ENCODE peak calls at places on chromosomes 7 and 10, in four cellular contexts. One of them, this sample, is unnamed.

GRCh38 chr7:16504019-16504418 is 22.6 kb upstream of the LRRC72 start:
- DNase-seq in GM23248: peak; percentile 4
- DNase-seq in SK-N-SH: no peak
- DNase-seq in IMR-90: peak; percentile 81
- DNase-seq in this sample: no peak

GRCh38 chr7:11615163-11615562 is 216.8 kb downstream of the THSD7A start:
- DNase-seq in SK-N-SH: no peak
- DNase-seq in IMR-90: no peak
- DNase-seq in GM23248: no peak
- DNase-seq in this sample: no peak

GRCh38 chr7:108972009-108972408 is 402.3 kb downstream of the DNAJB9 start:
- DNase-seq in GM23248: no peak
- DNase-seq in IMR-90: no peak
- DNase-seq in SK-N-SH: no peak
- DNase-seq in this sample: no peak

GRCh38 chr10:66836057-66836456 is 89.8 kb upstream of the LRRTM3 start:
- DNase-seq in SK-N-SH: no peak
- DNase-seq in GM23248: peak; percentile 23
- DNase-seq in IMR-90: peak; percentile 81
- DNase-seq in this sample: no peak

GRCh38 chr7:30572212-30572839 is 22.4 kb upstream of the GARS1 start:
- DNase-seq in GM23248: no peak
- DNase-seq in SK-N-SH: no peak
- DNase-seq in IMR-90: no peak
- DNase-seq in this sample: no peak

GRCh38 chr7:134695321-134695860 is 48.7 kb downstream of the BPGM start:
- DNase-seq in GM23248: peak; percentile 76
- DNase-seq in SK-N-SH: no peak
- DNase-seq in IMR-90: no peak
- DNase-seq in this sample: no peak

GRCh38 chr10:132303361-132304115 is 4.2 kb downstream of the STK32C start:
- DNase-seq in SK-N-SH: no peak
- DNase-seq in GM23248: no peak
- DNase-seq in IMR-90: no peak
- DNase-seq in this sample: peak; percentile 32

GRCh38 chr7:132402751-132403245 is 173.5 kb downstream of the PLXNA4 start:
- DNase-seq in SK-N-SH: no peak
- DNase-seq in IMR-90: no peak
- DNase-seq in GM23248: peak; percentile 69
- DNase-seq in this sample: no peak

GRCh38 chr7:33486626-33487025 is 357.3 kb downstream of the BBS9 start:
- DNase-seq in IMR-90: no peak
- DNase-seq in GM23248: no peak
- DNase-seq in SK-N-SH: no peak
- DNase-seq in this sample: no peak

GRCh38 chr10:114404171-114405010 is at the start of gene AFAP1L2:
- DNase-seq in SK-N-SH: peak; percentile 84
- DNase-seq in GM23248: peak; percentile 35
- DNase-seq in IMR-90: no peak
- DNase-seq in this sample: no peak

GRCh38 chr10:74932648-74933047 is 106.2 kb downstream of the KAT6B start:
- DNase-seq in IMR-90: no peak
- DNase-seq in SK-N-SH: no peak
- DNase-seq in GM23248: no peak
- DNase-seq in this sample: no peak

GRCh38 chr7:103307487-103308231 is 10.4 kb downstream of the PMPCB start:
- DNase-seq in GM23248: no peak
- DNase-seq in SK-N-SH: no peak
- DNase-seq in IMR-90: no peak
- DNase-seq in this sample: no peak

GRCh38 chr10:119509909-119510451 is 32.5 kb downstream of the RGS10 start:
- DNase-seq in IMR-90: no peak
- DNase-seq in SK-N-SH: peak; percentile 46
- DNase-seq in GM23248: no peak
- DNase-seq in this sample: no peak

GRCh38 chr7:7772385-7772784 is 54.0 kb upstream of the RPA3 start:
- DNase-seq in GM23248: no peak
- DNase-seq in SK-N-SH: no peak
- DNase-seq in IMR-90: peak; percentile 67
- DNase-seq in this sample: no peak

GRCh38 chr7:23287612-23288011 is 11.5 kb upstream of the MALSU1 start:
- DNase-seq in IMR-90: no peak
- DNase-seq in GM23248: no peak
- DNase-seq in SK-N-SH: no peak
- DNase-seq in this sample: no peak

DNA sequence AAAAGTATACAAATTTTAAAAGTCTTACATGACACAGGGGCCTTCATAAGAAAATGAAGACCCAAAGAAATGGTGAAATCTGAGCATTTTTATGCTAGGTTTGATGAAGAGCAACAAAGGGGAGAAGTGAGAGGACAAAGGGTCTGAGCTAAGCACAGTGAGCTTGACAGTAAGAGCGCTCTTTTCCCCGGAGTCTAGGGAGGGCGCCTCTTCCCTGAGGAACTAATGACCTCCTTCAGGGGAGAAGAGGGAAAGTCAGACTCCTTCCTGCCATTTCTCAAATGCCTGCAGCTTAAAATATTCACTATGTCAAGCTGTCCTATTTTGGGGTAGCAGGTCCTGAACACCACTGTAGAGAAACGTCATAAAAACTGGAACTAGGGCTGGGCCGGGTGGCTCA is 18.1 kb upstream of the PAXIP1 start:
- DNase-seq in SK-N-SH: no peak
- DNase-seq in IMR-90: no peak
- DNase-seq in GM23248: no peak
- DNase-seq in this sample: no peak
- H3K9ac ChIP-seq in SK-N-SH: no peak overlapping the region
- H3K9ac ChIP-seq in IMR-90: no peak overlapping the region
- H3K9ac ChIP-seq in GM23248: no peak overlapping the region
- H3K9ac ChIP-seq in this sample: no peak overlapping the region

GRCh38 chr10:73248259-73248724 is 1.2 kb upstream of the DNAJC9 start:
- DNase-seq in GM23248: no peak
- DNase-seq in SK-N-SH: no peak
- DNase-seq in IMR-90: no peak
- DNase-seq in this sample: no peak
- H3K4me1 ChIP-seq in GM23248: peaks cover 29% of the 10 kb centered on the region
- H3K4me1 ChIP-seq in SK-N-SH: peaks cover 31% of the 10 kb centered on the region
- H3K4me1 ChIP-seq in IMR-90: peaks cover 11% of the 10 kb centered on the region
- H3K4me1 ChIP-seq in this sample: peaks cover 28% of the 10 kb centered on the region

DNA sequence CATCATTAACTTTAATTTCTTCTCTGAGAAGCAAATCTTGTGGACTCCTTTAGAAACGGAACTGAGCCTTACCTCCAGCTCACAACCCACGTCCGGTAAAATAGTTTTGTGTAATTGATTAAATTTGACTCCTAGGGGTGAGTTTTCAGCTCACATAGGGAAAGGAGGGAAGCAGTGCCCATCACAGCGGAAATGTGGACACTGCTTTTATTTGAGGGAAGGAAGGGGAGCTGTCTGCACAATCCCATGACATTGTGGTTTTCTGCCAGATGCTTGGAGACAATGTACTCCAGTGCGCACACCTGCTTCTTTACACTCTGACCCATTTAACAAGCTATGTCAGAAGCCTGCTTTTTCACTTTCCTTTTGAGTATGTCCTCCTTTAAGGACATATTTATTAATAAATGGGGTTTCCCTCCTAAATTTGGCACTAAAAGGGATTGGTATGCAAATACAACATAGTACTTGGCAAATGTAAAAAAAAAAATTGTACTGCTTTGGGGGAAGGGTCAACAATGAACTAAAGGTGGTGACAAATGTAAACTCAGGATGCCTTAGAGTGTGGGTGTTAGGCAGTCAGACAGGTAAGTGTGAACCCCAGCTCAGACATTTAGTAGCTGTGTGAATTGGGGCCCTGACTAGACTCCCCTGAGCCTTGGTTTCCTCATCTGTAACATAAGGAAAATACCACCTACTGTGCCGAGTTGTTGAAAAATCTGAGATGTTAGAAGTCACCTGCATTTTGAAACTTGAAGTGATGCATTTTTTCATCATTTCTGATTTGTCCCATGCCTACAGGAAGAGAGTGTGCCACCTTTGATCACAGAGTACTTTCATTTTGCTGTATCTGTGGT is 90.2 kb upstream of the KLF6 start:
- DNase-seq in IMR-90: no peak
- DNase-seq in SK-N-SH: no peak
- DNase-seq in GM23248: no peak
- DNase-seq in this sample: peak; percentile 92
- H3K9ac ChIP-seq in IMR-90: no peak overlapping the region
- H3K9ac ChIP-seq in SK-N-SH: no peak overlapping the region
- H3K9ac ChIP-seq in GM23248: no peak overlapping the region
- H3K9ac ChIP-seq in this sample: peak overlapping the region; percentile 91

GRCh38 chr7:39624202-39624807 is 933 bp downstream of the RALA start:
- DNase-seq in GM23248: peak; percentile 64
- DNase-seq in IMR-90: no peak
- DNase-seq in SK-N-SH: peak; percentile 43
- DNase-seq in this sample: peak; percentile 11

GRCh38 chr7:39624935-39625694 is 1.7 kb downstream of the RALA start:
- DNase-seq in GM23248: peak; percentile 72
- DNase-seq in SK-N-SH: no peak
- DNase-seq in IMR-90: peak; percentile 52
- DNase-seq in this sample: no peak

GRCh38 chr7:39621784-39622411 is 1.5 kb upstream of the RALA start:
- DNase-seq in SK-N-SH: no peak
- DNase-seq in IMR-90: peak; percentile 35
- DNase-seq in GM23248: peak; percentile 76
- DNase-seq in this sample: no peak

GRCh38 chr7:39622609-39623311 is 612 bp upstream of the RALA start:
- DNase-seq in GM23248: no peak
- DNase-seq in IMR-90: no peak
- DNase-seq in SK-N-SH: no peak
- DNase-seq in this sample: no peak

DNA sequence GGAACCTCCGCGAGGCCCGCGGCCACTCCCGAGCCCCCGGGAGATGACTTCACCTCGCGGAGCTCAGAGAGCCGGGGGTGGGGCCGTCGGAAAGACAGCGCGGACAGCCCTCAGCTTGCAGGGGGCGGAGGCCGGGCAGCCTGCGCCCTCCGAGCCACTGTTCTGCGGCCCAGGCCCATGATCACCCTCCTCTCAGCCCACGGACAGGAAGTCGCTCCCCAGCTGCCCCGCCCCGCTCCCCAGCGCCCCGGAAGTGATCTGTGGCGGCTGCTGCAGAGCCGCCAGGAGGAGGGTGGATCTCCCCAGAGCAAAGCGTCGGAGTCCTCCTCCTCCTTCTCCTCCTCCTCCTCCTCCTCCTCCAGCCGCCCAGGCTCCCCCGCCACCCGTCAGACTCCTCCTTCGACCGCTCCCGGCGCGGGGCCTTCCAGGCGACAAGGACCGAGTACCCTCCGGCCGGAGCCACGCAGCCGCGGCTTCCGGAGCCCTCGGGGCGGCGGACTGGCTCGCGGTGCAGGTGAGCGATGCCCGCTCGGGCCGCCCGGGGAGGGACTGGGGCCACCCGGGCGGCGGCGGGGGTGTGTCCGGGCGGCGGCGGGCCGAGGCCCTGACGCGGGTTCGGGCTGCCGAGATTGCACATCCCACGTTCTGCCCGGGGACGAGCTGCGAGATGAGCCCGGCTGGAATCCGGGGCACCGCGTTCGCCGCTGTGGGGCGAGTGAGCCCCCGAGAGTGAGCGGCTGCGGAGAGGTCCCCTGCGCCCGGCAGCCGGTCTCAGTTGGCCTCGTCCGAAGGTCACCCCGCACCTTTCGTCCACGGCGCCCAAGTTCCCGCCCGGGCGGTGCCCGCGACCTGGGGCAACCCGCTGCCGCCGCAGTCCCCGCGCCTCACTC is at the start of gene RALA:
- DNase-seq in SK-N-SH: peak; percentile 99
- DNase-seq in GM23248: peak; percentile 95
- DNase-seq in IMR-90: peak; percentile 92
- DNase-seq in this sample: peak; percentile 88
- H3K4me1 ChIP-seq in SK-N-SH: peaks cover 38% of the 10 kb centered on the region
- H3K4me1 ChIP-seq in GM23248: peaks cover 59% of the 10 kb centered on the region
- H3K4me1 ChIP-seq in IMR-90: peaks cover 9% of the 10 kb centered on the region
- H3K4me1 ChIP-seq in this sample: peaks cover 15% of the 10 kb centered on the region

GRCh38 chr10:3827266-3827665 is 42.3 kb upstream of the KLF6 start:
- DNase-seq in SK-N-SH: no peak
- DNase-seq in GM23248: no peak
- DNase-seq in IMR-90: no peak
- DNase-seq in this sample: no peak
- H3K9ac ChIP-seq in SK-N-SH: no peak overlapping the region
- H3K9ac ChIP-seq in GM23248: no peak overlapping the region
- H3K9ac ChIP-seq in IMR-90: no peak overlapping the region
- H3K9ac ChIP-seq in this sample: no peak overlapping the region